ENCODE peak calls at places on chromosomes 6 and 20, in nine cellular contexts. One of them, this sample, is unnamed.
A peak's percentile ranks its signal among the peaks of the same experiment; 100 is the strongest.

GRCh38 chr6:84227044-84227433 is 404 bp downstream of the CEP162 start:
- DNase-seq in body of pancreas: no peak
- DNase-seq in foreskin fibroblast: no peak
- DNase-seq in choroid plexus epithelial cell: no peak
- DNase-seq in epithelial cell of proximal tubule: no peak
- DNase-seq in AG04450: no peak
- DNase-seq in AG09309: no peak
- DNase-seq in fibroblast of lung: no peak
- DNase-seq in GM12865: peak; percentile 21
- DNase-seq in this sample: no peak

GRCh38 chr6:35096129-35096852 is 44.8 kb downstream of the TCP11 start:
- DNase-seq in AG04450: peak; percentile 24
- DNase-seq in choroid plexus epithelial cell: peak; percentile 70
- DNase-seq in foreskin fibroblast: peak; percentile 77
- DNase-seq in AG09309: peak; percentile 58
- DNase-seq in body of pancreas: no peak
- DNase-seq in GM12865: no peak
- DNase-seq in epithelial cell of proximal tubule: peak; percentile 72
- DNase-seq in fibroblast of lung: peak; percentile 92
- DNase-seq in this sample: peak; percentile 74

GRCh38 chr6:169862464-169863148 is 111.2 kb downstream of the ERMARD start:
- DNase-seq in epithelial cell of proximal tubule: no peak
- DNase-seq in GM12865: no peak
- DNase-seq in fibroblast of lung: no peak
- DNase-seq in body of pancreas: peak; percentile 9
- DNase-seq in AG04450: no peak
- DNase-seq in choroid plexus epithelial cell: no peak
- DNase-seq in AG09309: no peak
- DNase-seq in foreskin fibroblast: no peak
- DNase-seq in this sample: peak; percentile 68

GRCh38 chr6:128713461-128713860 is 169.5 kb upstream of the LAMA2 start:
- DNase-seq in foreskin fibroblast: peak; percentile 41
- DNase-seq in body of pancreas: no peak
- DNase-seq in GM12865: no peak
- DNase-seq in AG09309: peak; percentile 27
- DNase-seq in epithelial cell of proximal tubule: no peak
- DNase-seq in fibroblast of lung: peak; percentile 64
- DNase-seq in AG04450: no peak
- DNase-seq in choroid plexus epithelial cell: peak; percentile 49
- DNase-seq in this sample: no peak

GRCh38 chr6:42783876-42784738 is 2.3 kb downstream of the BICRAL start:
- DNase-seq in AG09309: no peak
- DNase-seq in AG04450: no peak
- DNase-seq in fibroblast of lung: peak; percentile 10
- DNase-seq in body of pancreas: no peak
- DNase-seq in GM12865: peak; percentile 18
- DNase-seq in epithelial cell of proximal tubule: no peak
- DNase-seq in foreskin fibroblast: no peak
- DNase-seq in choroid plexus epithelial cell: peak; percentile 41
- DNase-seq in this sample: no peak

GRCh38 chr6:52725530-52726192 is 37.6 kb downstream of the GSTA2 start:
- DNase-seq in epithelial cell of proximal tubule: no peak
- DNase-seq in choroid plexus epithelial cell: peak; percentile 12
- DNase-seq in fibroblast of lung: peak; percentile 49
- DNase-seq in GM12865: no peak
- DNase-seq in foreskin fibroblast: no peak
- DNase-seq in AG09309: no peak
- DNase-seq in AG04450: no peak
- DNase-seq in body of pancreas: peak; percentile 89
- DNase-seq in this sample: peak; percentile 91

GRCh38 chr6:147759088-147759487 is 250.6 kb downstream of the SAMD5 start:
- DNase-seq in body of pancreas: no peak
- DNase-seq in foreskin fibroblast: no peak
- DNase-seq in fibroblast of lung: no peak
- DNase-seq in AG04450: no peak
- DNase-seq in epithelial cell of proximal tubule: no peak
- DNase-seq in AG09309: peak; percentile 28
- DNase-seq in GM12865: no peak
- DNase-seq in choroid plexus epithelial cell: peak; percentile 3
- DNase-seq in this sample: peak; percentile 4

GRCh38 chr6:92047886-92048285 is 1371.5 kb downstream of the EPHA7 start:
- DNase-seq in epithelial cell of proximal tubule: no peak
- DNase-seq in foreskin fibroblast: no peak
- DNase-seq in body of pancreas: no peak
- DNase-seq in GM12865: no peak
- DNase-seq in choroid plexus epithelial cell: no peak
- DNase-seq in AG04450: no peak
- DNase-seq in fibroblast of lung: no peak
- DNase-seq in AG09309: no peak
- DNase-seq in this sample: no peak

GRCh38 chr6:131199568-131200272 is 64.5 kb downstream of the AKAP7 start:
- DNase-seq in body of pancreas: peak; percentile 25
- DNase-seq in GM12865: peak; percentile 92
- DNase-seq in fibroblast of lung: peak; percentile 65
- DNase-seq in epithelial cell of proximal tubule: peak; percentile 37
- DNase-seq in AG09309: peak; percentile 17
- DNase-seq in foreskin fibroblast: peak; percentile 47
- DNase-seq in choroid plexus epithelial cell: peak; percentile 92
- DNase-seq in AG04450: no peak
- DNase-seq in this sample: peak; percentile 72

GRCh38 chr6:25354078-25354940 is 75.1 kb downstream of the CARMIL1 start:
- DNase-seq in AG04450: no peak
- DNase-seq in fibroblast of lung: peak; percentile 83
- DNase-seq in body of pancreas: no peak
- DNase-seq in GM12865: no peak
- DNase-seq in foreskin fibroblast: no peak
- DNase-seq in choroid plexus epithelial cell: peak; percentile 19
- DNase-seq in AG09309: peak; percentile 7
- DNase-seq in epithelial cell of proximal tubule: no peak
- DNase-seq in this sample: no peak

GRCh38 chr6:51339108-51339507 is 520.4 kb downstream of the TFAP2B start:
- DNase-seq in body of pancreas: no peak
- DNase-seq in AG04450: no peak
- DNase-seq in GM12865: no peak
- DNase-seq in choroid plexus epithelial cell: no peak
- DNase-seq in foreskin fibroblast: no peak
- DNase-seq in fibroblast of lung: no peak
- DNase-seq in AG09309: no peak
- DNase-seq in epithelial cell of proximal tubule: no peak
- DNase-seq in this sample: no peak
- H3K4me3 ChIP-seq in body of pancreas: no peak overlapping the region
- H3K4me3 ChIP-seq in AG04450: no peak overlapping the region
- H3K4me3 ChIP-seq in GM12865: no peak overlapping the region
- H3K4me3 ChIP-seq in choroid plexus epithelial cell: no peak overlapping the region
- H3K4me3 ChIP-seq in foreskin fibroblast: no peak overlapping the region
- H3K4me3 ChIP-seq in fibroblast of lung: no peak overlapping the region
- H3K4me3 ChIP-seq in AG09309: no peak overlapping the region
- H3K4me3 ChIP-seq in epithelial cell of proximal tubule: no peak overlapping the region
- H3K4me3 ChIP-seq in this sample: no peak overlapping the region

DNA sequence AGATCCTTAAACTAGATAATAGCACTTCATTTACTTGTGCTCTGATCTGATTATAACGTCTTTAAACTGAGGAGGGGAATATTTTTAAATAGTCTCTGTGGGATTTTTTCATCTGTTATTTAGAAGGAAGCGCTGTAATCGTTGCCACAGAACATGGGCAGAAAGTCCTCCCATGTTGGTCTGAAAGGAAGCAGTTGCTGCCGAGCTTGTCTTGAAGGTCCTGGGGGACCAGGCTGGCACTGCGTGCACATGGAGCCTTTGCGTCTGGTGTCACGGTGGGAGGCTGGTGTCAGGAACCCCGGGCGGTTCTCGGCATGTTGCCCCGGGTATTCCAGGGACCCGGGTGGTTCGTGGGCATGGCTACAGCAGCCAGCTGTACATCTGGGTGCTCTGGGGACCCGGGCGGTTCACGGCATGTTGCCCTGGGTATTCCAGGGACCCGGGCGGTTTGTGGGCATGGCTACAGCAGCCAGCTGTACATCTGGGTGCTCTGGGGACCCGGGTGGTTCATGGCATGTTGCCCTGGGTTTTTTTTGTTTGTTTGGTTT is 11.5 kb downstream of the TPD52L2 start:
- DNase-seq in AG09309: no peak
- DNase-seq in fibroblast of lung: no peak
- DNase-seq in body of pancreas: no peak
- DNase-seq in AG04450: no peak
- DNase-seq in choroid plexus epithelial cell: no peak
- DNase-seq in epithelial cell of proximal tubule: no peak
- DNase-seq in GM12865: no peak
- DNase-seq in foreskin fibroblast: no peak
- DNase-seq in this sample: no peak
- TF ChIP-seq CTCF in AG09309: no peak
- TF ChIP-seq CTCF in fibroblast of lung: no peak
- TF ChIP-seq CTCF in body of pancreas: no peak
- TF ChIP-seq CTCF in AG04450: no peak
- TF ChIP-seq CTCF in choroid plexus epithelial cell: no peak
- TF ChIP-seq CTCF in epithelial cell of proximal tubule: no peak
- TF ChIP-seq CTCF in GM12865: no peak
- TF ChIP-seq CTCF in foreskin fibroblast: no peak
- TF ChIP-seq CTCF in this sample: no peak

GRCh38 chr20:24362080-24362479 is 107.3 kb upstream of the SYNDIG1 start:
- DNase-seq in choroid plexus epithelial cell: no peak
- DNase-seq in AG04450: no peak
- DNase-seq in body of pancreas: no peak
- DNase-seq in fibroblast of lung: no peak
- DNase-seq in GM12865: no peak
- DNase-seq in AG09309: no peak
- DNase-seq in epithelial cell of proximal tubule: no peak
- DNase-seq in foreskin fibroblast: no peak
- DNase-seq in this sample: no peak

GRCh38 chr20:24364464-24364863 is 105.0 kb upstream of the SYNDIG1 start:
- DNase-seq in choroid plexus epithelial cell: peak; percentile 41
- DNase-seq in AG09309: no peak
- DNase-seq in GM12865: no peak
- DNase-seq in foreskin fibroblast: no peak
- DNase-seq in fibroblast of lung: no peak
- DNase-seq in body of pancreas: no peak
- DNase-seq in AG04450: no peak
- DNase-seq in epithelial cell of proximal tubule: no peak
- DNase-seq in this sample: no peak

GRCh38 chr20:24360531-24360930 is 108.9 kb upstream of the SYNDIG1 start:
- DNase-seq in body of pancreas: no peak
- DNase-seq in foreskin fibroblast: no peak
- DNase-seq in AG09309: no peak
- DNase-seq in AG04450: no peak
- DNase-seq in epithelial cell of proximal tubule: no peak
- DNase-seq in choroid plexus epithelial cell: no peak
- DNase-seq in fibroblast of lung: no peak
- DNase-seq in GM12865: no peak
- DNase-seq in this sample: no peak

GRCh38 chr20:24365685-24366084 is 103.7 kb upstream of the SYNDIG1 start:
- DNase-seq in fibroblast of lung: no peak
- DNase-seq in AG04450: no peak
- DNase-seq in GM12865: no peak
- DNase-seq in AG09309: no peak
- DNase-seq in epithelial cell of proximal tubule: no peak
- DNase-seq in choroid plexus epithelial cell: no peak
- DNase-seq in foreskin fibroblast: no peak
- DNase-seq in body of pancreas: no peak
- DNase-seq in this sample: no peak

DNA sequence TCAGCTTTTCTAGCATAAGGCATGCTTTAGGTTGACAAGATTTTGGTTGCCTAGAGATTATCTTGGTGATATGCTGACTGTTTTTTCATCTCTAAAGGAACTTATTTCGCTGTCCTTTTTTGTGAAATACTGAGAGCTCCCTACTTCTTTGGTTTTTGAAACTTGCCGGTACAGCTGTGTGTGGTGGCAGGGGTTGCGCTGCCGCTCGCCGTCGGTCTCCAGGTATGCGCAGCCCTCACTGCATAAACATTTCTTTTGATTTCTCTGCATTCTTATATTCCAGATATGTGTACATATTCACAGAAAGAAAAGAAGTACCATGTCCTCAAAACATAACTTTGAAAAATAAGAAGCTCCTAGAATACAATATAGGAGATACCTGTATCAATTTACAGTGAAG is 106.4 kb upstream of the SYNDIG1 start:
- DNase-seq in foreskin fibroblast: no peak
- DNase-seq in AG04450: no peak
- DNase-seq in fibroblast of lung: no peak
- DNase-seq in body of pancreas: no peak
- DNase-seq in GM12865: no peak
- DNase-seq in AG09309: no peak
- DNase-seq in epithelial cell of proximal tubule: no peak
- DNase-seq in choroid plexus epithelial cell: no peak
- DNase-seq in this sample: no peak
- H3K4me3 ChIP-seq in foreskin fibroblast: no peak overlapping the region
- H3K4me3 ChIP-seq in AG04450: no peak overlapping the region
- H3K4me3 ChIP-seq in fibroblast of lung: no peak overlapping the region
- H3K4me3 ChIP-seq in body of pancreas: no peak overlapping the region
- H3K4me3 ChIP-seq in GM12865: no peak overlapping the region
- H3K4me3 ChIP-seq in AG09309: no peak overlapping the region
- H3K4me3 ChIP-seq in epithelial cell of proximal tubule: no peak overlapping the region
- H3K4me3 ChIP-seq in choroid plexus epithelial cell: no peak overlapping the region
- H3K4me3 ChIP-seq in this sample: no peak overlapping the region

GRCh38 chr6:109315331-109316129 is 66.7 kb downstream of the CD164 start:
- DNase-seq in fibroblast of lung: no peak
- DNase-seq in AG09309: no peak
- DNase-seq in AG04450: no peak
- DNase-seq in GM12865: no peak
- DNase-seq in foreskin fibroblast: no peak
- DNase-seq in body of pancreas: no peak
- DNase-seq in epithelial cell of proximal tubule: no peak
- DNase-seq in choroid plexus epithelial cell: no peak
- DNase-seq in this sample: no peak

GRCh38 chr6:109314313-109314712 is 68.0 kb downstream of the CD164 start:
- DNase-seq in fibroblast of lung: no peak
- DNase-seq in AG04450: no peak
- DNase-seq in GM12865: no peak
- DNase-seq in AG09309: no peak
- DNase-seq in choroid plexus epithelial cell: no peak
- DNase-seq in epithelial cell of proximal tubule: no peak
- DNase-seq in body of pancreas: no peak
- DNase-seq in foreskin fibroblast: no peak
- DNase-seq in this sample: no peak

GRCh38 chr6:109311481-109311880 is 70.8 kb downstream of the CD164 start:
- DNase-seq in fibroblast of lung: no peak
- DNase-seq in AG09309: no peak
- DNase-seq in choroid plexus epithelial cell: no peak
- DNase-seq in body of pancreas: no peak
- DNase-seq in AG04450: no peak
- DNase-seq in GM12865: no peak
- DNase-seq in foreskin fibroblast: peak; percentile 23
- DNase-seq in epithelial cell of proximal tubule: no peak
- DNase-seq in this sample: no peak

GRCh38 chr6:109309917-109310316 is 72.3 kb downstream of the CD164 start:
- DNase-seq in AG09309: no peak
- DNase-seq in choroid plexus epithelial cell: no peak
- DNase-seq in AG04450: no peak
- DNase-seq in GM12865: no peak
- DNase-seq in body of pancreas: no peak
- DNase-seq in fibroblast of lung: no peak
- DNase-seq in epithelial cell of proximal tubule: no peak
- DNase-seq in foreskin fibroblast: no peak
- DNase-seq in this sample: no peak

DNA sequence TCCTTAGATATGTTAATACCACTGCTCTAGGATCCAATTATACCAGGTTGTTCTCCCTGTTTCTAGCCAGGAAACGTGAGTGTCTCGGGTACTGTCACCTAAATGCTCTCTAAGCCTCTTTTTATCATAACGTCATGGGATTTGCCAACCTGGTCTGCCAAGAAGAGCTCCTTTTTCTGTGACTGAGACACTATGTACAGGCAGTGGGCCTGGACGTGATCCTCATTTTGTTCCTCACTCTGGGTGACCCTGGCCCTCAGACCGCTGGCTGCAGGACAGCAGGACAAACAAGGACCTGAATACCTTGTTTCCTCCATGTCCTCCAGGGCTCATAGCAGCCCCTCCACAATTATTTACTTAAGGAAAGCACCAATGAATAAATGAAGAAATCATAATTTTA is 69.1 kb downstream of the CD164 start:
- DNase-seq in foreskin fibroblast: no peak
- DNase-seq in body of pancreas: no peak
- DNase-seq in fibroblast of lung: no peak
- DNase-seq in GM12865: no peak
- DNase-seq in AG04450: no peak
- DNase-seq in epithelial cell of proximal tubule: no peak
- DNase-seq in AG09309: no peak
- DNase-seq in choroid plexus epithelial cell: no peak
- DNase-seq in this sample: no peak
- TF ChIP-seq CTCF in foreskin fibroblast: no peak
- TF ChIP-seq CTCF in body of pancreas: no peak
- TF ChIP-seq CTCF in fibroblast of lung: no peak
- TF ChIP-seq CTCF in GM12865: no peak
- TF ChIP-seq CTCF in AG04450: no peak
- TF ChIP-seq CTCF in epithelial cell of proximal tubule: no peak
- TF ChIP-seq CTCF in AG09309: no peak
- TF ChIP-seq CTCF in choroid plexus epithelial cell: no peak
- TF ChIP-seq CTCF in this sample: no peak

This sample was measured in epithelial cell of esophagus.